ENCODE peak calls at places on chromosomes 3 and 15, in eight cellular contexts. One of them, this sample, is unnamed.

GRCh38 chr15:48084759-48085420 is 35.9 kb upstream of the SLC24A5 start:
- DNase-seq in BE2C: peak
- DNase-seq in T-cell: no peak
- DNase-seq in EL: peak
- DNase-seq in NCI-H2029 treated with DMSO at 0.1 percent for 48 hours: no peak
- DNase-seq in left colon: no peak
- DNase-seq in PC-9: no peak
- DNase-seq in iPS-NIHi11: peak
- DNase-seq in this sample: peak

GRCh38 chr15:90921887-90922286 is 10.5 kb downstream of the HDDC3 start:
- DNase-seq in left colon: no peak
- DNase-seq in BE2C: no peak
- DNase-seq in T-cell: no peak
- DNase-seq in EL: no peak
- DNase-seq in PC-9: no peak
- DNase-seq in NCI-H2029 treated with DMSO at 0.1 percent for 48 hours: no peak
- DNase-seq in iPS-NIHi11: no peak
- DNase-seq in this sample: no peak

GRCh38 chr15:36880226-36880912 is 220.0 kb downstream of the MEIS2 start:
- DNase-seq in EL: no peak
- DNase-seq in BE2C: no peak
- DNase-seq in left colon: no peak
- DNase-seq in PC-9: no peak
- DNase-seq in T-cell: no peak
- DNase-seq in NCI-H2029 treated with DMSO at 0.1 percent for 48 hours: no peak
- DNase-seq in iPS-NIHi11: peak
- DNase-seq in this sample: no peak

GRCh38 chr3:58497074-58497473 is 5.2 kb downstream of the KCTD6 start:
- DNase-seq in PC-9: no peak
- DNase-seq in T-cell: no peak
- DNase-seq in BE2C: no peak
- DNase-seq in EL: no peak
- DNase-seq in NCI-H2029 treated with DMSO at 0.1 percent for 48 hours: no peak
- DNase-seq in iPS-NIHi11: peak
- DNase-seq in left colon: no peak
- DNase-seq in this sample: peak

GRCh38 chr15:25236861-25237155 is 202.0 kb downstream of the UBE3A start:
- DNase-seq in iPS-NIHi11: no peak
- DNase-seq in BE2C: no peak
- DNase-seq in T-cell: no peak
- DNase-seq in NCI-H2029 treated with DMSO at 0.1 percent for 48 hours: no peak
- DNase-seq in EL: no peak
- DNase-seq in left colon: no peak
- DNase-seq in PC-9: no peak
- DNase-seq in this sample: no peak

GRCh38 chr3:4807381-4808280 is 171.6 kb upstream of the BHLHE40 start:
- DNase-seq in EL: no peak
- DNase-seq in NCI-H2029 treated with DMSO at 0.1 percent for 48 hours: no peak
- DNase-seq in left colon: no peak
- DNase-seq in BE2C: no peak
- DNase-seq in PC-9: no peak
- DNase-seq in iPS-NIHi11: no peak
- DNase-seq in T-cell: no peak
- DNase-seq in this sample: no peak

GRCh38 chr15:73873456-73873855 is at the start of gene TBC1D21:
- DNase-seq in BE2C: no peak
- DNase-seq in T-cell: no peak
- DNase-seq in left colon: no peak
- DNase-seq in iPS-NIHi11: no peak
- DNase-seq in NCI-H2029 treated with DMSO at 0.1 percent for 48 hours: no peak
- DNase-seq in PC-9: no peak
- DNase-seq in EL: no peak
- DNase-seq in this sample: no peak

GRCh38 chr15:89654847-89655805 is at the start of gene KIF7:
- DNase-seq in iPS-NIHi11: peak
- DNase-seq in PC-9: peak
- DNase-seq in T-cell: no peak
- DNase-seq in EL: peak
- DNase-seq in left colon: no peak
- DNase-seq in BE2C: peak
- DNase-seq in NCI-H2029 treated with DMSO at 0.1 percent for 48 hours: no peak
- DNase-seq in this sample: peak

GRCh38 chr3:16883057-16883725 is 1.6 kb upstream of the PLCL2 start:
- DNase-seq in T-cell: no peak
- DNase-seq in EL: peak
- DNase-seq in left colon: no peak
- DNase-seq in iPS-NIHi11: peak
- DNase-seq in NCI-H2029 treated with DMSO at 0.1 percent for 48 hours: no peak
- DNase-seq in PC-9: no peak
- DNase-seq in BE2C: no peak
- DNase-seq in this sample: no peak

GRCh38 chr3:59573911-59574310 is 524.1 kb upstream of the CFAP20DC start:
- DNase-seq in left colon: no peak
- DNase-seq in iPS-NIHi11: no peak
- DNase-seq in EL: peak
- DNase-seq in NCI-H2029 treated with DMSO at 0.1 percent for 48 hours: no peak
- DNase-seq in BE2C: no peak
- DNase-seq in T-cell: no peak
- DNase-seq in PC-9: no peak
- DNase-seq in this sample: no peak

GRCh38 chr15:74529911-74530310 is 11.1 kb upstream of the ARID3B start:
- DNase-seq in left colon: no peak
- DNase-seq in EL: peak
- DNase-seq in NCI-H2029 treated with DMSO at 0.1 percent for 48 hours: no peak
- DNase-seq in T-cell: no peak
- DNase-seq in PC-9: no peak
- DNase-seq in iPS-NIHi11: no peak
- DNase-seq in BE2C: no peak
- DNase-seq in this sample: no peak